ENCODE peak calls at places on chromosomes 12 and 14, in nine cellular contexts. I is amniotic epithelial cell; K is fibroblast of the aortic adventitia; U is C1 segment of cervical spinal cord; A is stromal cell of bone marrow; V is CD4-positive, alpha-beta memory T cell; P is kidney tubule cell; M is HCT116; Y is activated naive CD4-positive, alpha-beta T cell treated with anti-CD3 and anti-CD28 coated beads for 36 hours. B is an unnamed sample.

GRCh38 chr14:75649773-75650172 is 10.9 kb downstream of the ERG28 start:
- DNase-seq in V (no peak), P (no peak), A (no peak), U (no peak), I (no peak), M (no peak), K (no peak), Y (no peak), B (no peak)

GRCh38 chr12:51025182-51025747 is 919 bp downstream of the SLC11A2 start:
- DNase-seq in I (no peak), P (no peak), M (no peak), U (no peak), Y (no peak), K (peak), A (no peak), V (no peak), B (no peak)

GRCh38 chr14:64563696-64564095 is 13.9 kb downstream of the PPP1R36 start:
- DNase-seq in I (no peak), Y (no peak), M (no peak), K (no peak), P (no peak), V (no peak), A (no peak), U (no peak), B (no peak)

GRCh38 chr12:47188576-47189441 is 109.0 kb upstream of the AMIGO2 start:
- DNase-seq in P (no peak), K (peak), M (no peak), A (peak), Y (no peak), I (peak), V (no peak), U (no peak), B (no peak)

GRCh38 chr12:48977290-48978281 is 536 bp upstream of the WNT1 start:
- DNase-seq in K (no peak), U (no peak), V (peak), A (no peak), P (no peak), Y (peak), I (no peak), M (no peak), B (peak)

GRCh38 chr12:104736307-104736706 is 221.8 kb downstream of the SLC41A2 start:
- DNase-seq in A (peak), V (no peak), P (no peak), M (no peak), K (peak), Y (no peak), U (no peak), I (peak), B (no peak)

GRCh38 chr12:65565601-65566560 is 258.4 kb upstream of the HMGA2 start:
- DNase-seq in Y (no peak), M (no peak), V (no peak), A (peak), I (peak), K (peak), U (no peak), P (peak), B (no peak)

GRCh38 chr14:37232907-37233481 is 35.3 kb downstream of the MIPOL1 start:
- DNase-seq in U (no peak), M (peak), K (peak), A (peak), I (peak), P (peak), Y (no peak), V (no peak), B (peak)

GRCh38 chr12:123614531-123614930 is 12.6 kb downstream of the DDX55 start:
- DNase-seq in A (peak), V (no peak), Y (no peak), K (peak), I (no peak), M (no peak), U (no peak), P (no peak), B (no peak)

GRCh38 chr14:64541971-64542838 is 1.7 kb downstream of the HSPA2 start:
- DNase-seq in V (no peak), Y (peak), I (no peak), M (no peak), U (no peak), K (no peak), P (no peak), A (no peak), B (no peak)

GRCh38 chr12:100899301-100899700 is 104.7 kb downstream of the ANO4 start:
- DNase-seq in Y (no peak), M (no peak), V (no peak), P (no peak), A (no peak), U (no peak), K (no peak), I (no peak), B (no peak)

GRCh38 chr14:53209370-53209769 is 56.2 kb upstream of the DDHD1 start:
- DNase-seq in A (peak), I (peak), M (no peak), V (no peak), Y (no peak), K (peak), P (no peak), U (no peak), B (no peak)

GRCh38 chr14:92633274-92633616 is 115.2 kb downstream of the LGMN start:
- DNase-seq in A (no peak), U (no peak), P (no peak), K (no peak), Y (no peak), M (no peak), I (no peak), V (no peak), B (no peak)

GRCh38 chr12:91877022-91877421 is 268.6 kb downstream of the BTG1 start:
- DNase-seq in K (no peak), V (peak), M (no peak), U (no peak), P (peak), A (peak), Y (peak), I (peak), B (peak)

GRCh38 chr14:59305836-59306555 is 117.5 kb downstream of the DAAM1 start:
- DNase-seq in A (no peak), P (peak), U (no peak), K (peak), M (no peak), Y (no peak), I (peak), V (no peak), B (no peak)

GRCh38 chr14:55075628-55076027 is 24.2 kb downstream of the MAPK1IP1L start:
- DNase-seq in V (no peak), U (no peak), Y (no peak), I (peak), A (no peak), M (no peak), P (peak), K (peak), B (no peak)

GRCh38 chr12:40171501-40171900 is 53.3 kb upstream of the LRRK2 start:
- DNase-seq in V (no peak), I (peak), M (no peak), P (no peak), K (peak), Y (no peak), U (no peak), A (peak), B (no peak)

GRCh38 chr12:71158361-71158882 is 623 bp upstream of the TSPAN8 start:
- DNase-seq in V (no peak), K (peak), P (peak), M (no peak), Y (no peak), U (no peak), I (peak), A (no peak), B (no peak)

GRCh38 chr12:106917503-106917902 is 38.2 kb upstream of the TMEM263 start:
- DNase-seq in Y (no peak), V (no peak), A (no peak), U (no peak), P (no peak), I (no peak), M (no peak), K (no peak), B (no peak)